ENCODE peak calls at places on chromosomes 6 and 20, in ten cellular contexts. Q, L, B, E, T, J, G, H, V and U are unnamed samples.

GRCh38 chr20:44005661-44006060 is 91.0 kb downstream of the TOX2 start:
- DNase-seq in J (no peak), B (no peak), E (no peak), L (no peak), H (no peak), T (no peak), V (no peak), Q (no peak), G (no peak), U (no peak)

GRCh38 chr20:64027981-64028685 is 7.8 kb upstream of the C20orf204 start:
- DNase-seq in L (no peak), H (no peak), V (no peak), E (no peak), G (no peak), Q (no peak), T (no peak), J (no peak), B (no peak), U (no peak)

GRCh38 chr6:143700684-143701342 is 23.0 kb downstream of the PHACTR2 start:
- DNase-seq in J (no peak), E (peak), L (no peak), G (no peak), T (peak), B (no peak), Q (no peak), V (no peak), H (no peak), U (no peak)

GRCh38 chr20:46674253-46675083 is 14.8 kb downstream of the TP53RK start:
- DNase-seq in E (no peak), B (no peak), L (no peak), T (no peak), G (no peak), H (no peak), Q (no peak), V (no peak), J (no peak), U (no peak)

GRCh38 chr20:50373674-50374286 is 136.4 kb upstream of the PTPN1 start:
- DNase-seq in T (peak), E (peak), V (no peak), L (no peak), Q (no peak), B (no peak), G (no peak), H (peak), J (no peak), U (peak)

GRCh38 chr20:3679749-3680700 is 1.8 kb downstream of the ADAM33 start:
- DNase-seq in E (no peak), V (no peak), B (no peak), G (no peak), H (no peak), J (no peak), L (no peak), Q (peak), T (peak), U (no peak)

GRCh38 chr6:589090-589489 is 67.8 kb downstream of the HUS1B start:
- DNase-seq in Q (no peak), J (no peak), E (no peak), H (no peak), G (no peak), T (no peak), L (no peak), B (no peak), V (no peak), U (no peak)

GRCh38 chr6:144662812-144663211 is 377.7 kb downstream of the UTRN start:
- DNase-seq in H (peak), L (no peak), J (no peak), B (no peak), E (no peak), G (no peak), Q (no peak), V (no peak), T (peak), U (no peak)

GRCh38 chr6:125511809-125512341 is 210.1 kb upstream of the HDDC2 start:
- DNase-seq in B (no peak), T (peak), J (no peak), H (peak), E (peak), L (no peak), V (no peak), Q (no peak), G (no peak), U (no peak)

GRCh38 chr6:7615611-7616383 is 25.8 kb downstream of the SNRNP48 start:
- DNase-seq in E (peak), J (no peak), G (peak), L (no peak), Q (no peak), V (no peak), T (peak), B (peak), H (peak), U (peak)

GRCh38 chr20:58719258-58719657 is 26.7 kb downstream of the NPEPL1 start:
- DNase-seq in G (no peak), L (no peak), J (peak), V (no peak), E (no peak), H (no peak), B (no peak), T (no peak), Q (peak), U (no peak)

GRCh38 chr6:2021713-2022125 is 223.7 kb downstream of the GMDS start:
- DNase-seq in V (no peak), H (peak), B (no peak), J (no peak), Q (peak), E (peak), G (no peak), T (peak), L (peak), U (no peak)

GRCh38 chr20:61954276-61955021 is 111.2 kb downstream of the TAF4 start:
- DNase-seq in V (no peak), G (peak), H (no peak), B (no peak), E (no peak), L (peak), T (no peak), Q (peak), J (no peak), U (no peak)

GRCh38 chr6:168214586-168215104 is 104.9 kb downstream of the DACT2 start:
- DNase-seq in J (no peak), L (no peak), T (no peak), Q (no peak), E (no peak), V (no peak), H (no peak), B (no peak), G (no peak), U (no peak)

GRCh38 chr20:38791940-38792339 is 13.6 kb upstream of the PPP1R16B start:
- DNase-seq in T (no peak), B (no peak), L (no peak), G (no peak), Q (no peak), V (no peak), J (no peak), E (no peak), H (no peak), U (no peak)

GRCh38 chr6:141326426-141326825 is 806.3 kb upstream of the GJE1 start:
- DNase-seq in E (peak), H (peak), J (no peak), Q (no peak), B (no peak), V (peak), T (peak), G (peak), L (no peak), U (peak)

GRCh38 chr6:116329156-116329555 is 41.6 kb upstream of the DSE start:
- DNase-seq in H (no peak), E (no peak), J (no peak), L (no peak), T (no peak), V (no peak), B (no peak), Q (no peak), G (no peak), U (no peak)

GRCh38 chr6:135647521-135647920 is 150.0 kb upstream of the AHI1 start:
- DNase-seq in H (no peak), E (no peak), T (no peak), G (peak), J (no peak), B (no peak), Q (no peak), V (peak), L (no peak), U (no peak)

GRCh38 chr6:140571139-140571538 is 1196.7 kb upstream of the CITED2 start:
- DNase-seq in V (no peak), G (no peak), H (no peak), B (no peak), Q (no peak), E (no peak), T (peak), L (no peak), J (no peak), U (no peak)

GRCh38 chr20:57582432-57583288 is 21.8 kb downstream of the PCK1 start:
- DNase-seq in J (no peak), V (no peak), E (peak), G (no peak), T (peak), L (no peak), B (no peak), H (peak), Q (peak), U (no peak)

GRCh38 chr6:1439349-1439748 is 50.0 kb downstream of the FOXF2 start:
- DNase-seq in T (peak), H (no peak), G (no peak), L (no peak), B (no peak), E (no peak), Q (no peak), V (no peak), J (no peak), U (no peak)